ENCODE peak calls at places on chromosome 16, in eight cellular contexts. W is Right ventricle myocardium superior; P is SHP77; S is NCI-H1105 treated with DMSO at 0.1 percent for 48 hours; L is stimulated activated naive CD8-positive, alpha-beta T cell treated with anti-CD3 and anti-CD28 coated beads, Interleukin-15, amount 100 ng/mL, for 72 hours; K is breast epithelium; G is activated gamma-delta T cell treated with anti-CD3 and anti-CD28 coated beads, Interleukin-2, amount 50 U/mL, for 16 hours; Q is stimulated activated CD8-positive, alpha-beta memory T cell treated with anti-CD3 and anti-CD28 coated beads, Interleukin-15, amount 100 ng/mL, for 48 hours. X is an unnamed sample.

GRCh38 chr16:31083981-31084380 is 4.8 kb downstream of the PRSS53 start:
- DNase-seq in S (no peak), L (no peak), P (no peak), K (no peak), W (no peak), G (no peak), Q (no peak), X (no peak)

GRCh38 chr16:3573146-3573815 is 3.9 kb downstream of the NLRC3 start:
- DNase-seq in K (no peak), S (no peak), Q (no peak), L (no peak), G (no peak), P (no peak), W (no peak), X (no peak)

GRCh38 chr16:75029854-75030253 is 31.0 kb downstream of the ZNRF1 start:
- DNase-seq in L (no peak), P (no peak), W (no peak), Q (no peak), G (no peak), S (no peak), K (no peak), X (no peak)

GRCh38 chr16:30985401-30986128 is 558 bp downstream of the HSD3B7 start:
- DNase-seq in G (no peak), K (peak), S (peak), W (no peak), L (no peak), Q (no peak), P (peak), X (no peak)

GRCh38 chr16:4509420-4509819 is 29.2 kb downstream of the CDIP1 start:
- DNase-seq in K (no peak), Q (no peak), W (no peak), L (no peak), S (no peak), G (no peak), P (no peak), X (no peak)

GRCh38 chr16:56909484-56910113 is 22.3 kb upstream of the HERPUD1 start:
- DNase-seq in W (no peak), G (no peak), Q (no peak), L (no peak), S (no peak), K (no peak), P (no peak), X (no peak)

GRCh38 chr16:81608515-81609209 is 164.1 kb downstream of the CMIP start:
- DNase-seq in P (no peak), K (no peak), G (no peak), S (no peak), W (no peak), L (no peak), Q (no peak), X (no peak)

GRCh38 chr16:56195151-56195550 is 3.9 kb downstream of the GNAO1 start:
- DNase-seq in Q (no peak), L (no peak), W (no peak), S (peak), K (peak), P (no peak), G (no peak), X (no peak)

GRCh38 chr16:71929048-71929447 is 33.7 kb downstream of the IST1 start:
- DNase-seq in Q (no peak), L (no peak), W (no peak), S (no peak), K (no peak), P (no peak), G (no peak), X (no peak)

GRCh38 chr16:79381552-79382042 is 218.9 kb downstream of the MAF start:
- DNase-seq in S (no peak), L (no peak), K (no peak), P (no peak), Q (no peak), W (no peak), G (no peak), X (no peak)

GRCh38 chr16:21599994-21600773 is 807 bp downstream of the METTL9 start:
- DNase-seq in K (no peak), L (peak), S (peak), G (no peak), W (no peak), P (no peak), Q (peak), X (no peak)

GRCh38 chr16:55443855-55444254 is 35.1 kb upstream of the MMP2 start:
- DNase-seq in G (no peak), S (no peak), K (no peak), L (no peak), P (no peak), W (no peak), Q (no peak), X (no peak)

GRCh38 chr16:57775661-57776469 is 26.4 kb downstream of the KIFC3 start:
- DNase-seq in S (no peak), Q (no peak), W (no peak), L (no peak), K (no peak), P (peak), G (no peak), X (no peak)

GRCh38 chr16:78993342-78993741 is 607.2 kb downstream of the MAF start:
- DNase-seq in S (peak), K (no peak), L (no peak), G (no peak), Q (no peak), P (peak), W (peak), X (no peak)

GRCh38 chr16:8850279-8850885 is 18.4 kb downstream of the CARHSP1 start:
- DNase-seq in G (no peak), P (no peak), W (peak), S (no peak), L (no peak), Q (no peak), K (no peak), X (peak)

GRCh38 chr16:70433456-70434103 is 5.3 kb downstream of the ST3GAL2 start:
- DNase-seq in G (no peak), W (peak), Q (no peak), K (no peak), S (no peak), L (no peak), P (no peak), X (peak)

GRCh38 chr16:23359092-23359760 is 57.1 kb downstream of the SCNN1B start:
- DNase-seq in K (no peak), L (no peak), W (no peak), G (no peak), Q (no peak), P (no peak), S (no peak), X (no peak)

GRCh38 chr16:77133706-77134105 is 57.3 kb upstream of the MON1B start:
- DNase-seq in P (no peak), W (no peak), S (no peak), K (no peak), G (no peak), L (no peak), Q (no peak), X (no peak)

GRCh38 chr16:17396762-17397498 is 73.8 kb downstream of the XYLT1 start:
- DNase-seq in L (no peak), S (peak), K (no peak), G (no peak), Q (no peak), P (peak), W (no peak), X (no peak)

GRCh38 chr16:89269805-89270665 is 52.5 kb downstream of the ZNF778 start:
- DNase-seq in Q (no peak), L (no peak), K (no peak), P (no peak), G (no peak), W (peak), S (no peak), X (no peak)

GRCh38 chr16:46976550-46976949 is 3.1 kb upstream of the DNAJA2 start:
- DNase-seq in K (no peak), G (no peak), W (no peak), P (no peak), L (no peak), S (no peak), Q (no peak), X (no peak)

GRCh38 chr16:21300309-21301167 is 22.4 kb upstream of the CRYM start:
- DNase-seq in Q (peak), K (peak), G (no peak), W (peak), L (peak), S (peak), P (peak), X (peak)

GRCh38 chr16:78324649-78325274 is 225.3 kb downstream of the WWOX start:
- DNase-seq in S (no peak), K (no peak), W (no peak), L (no peak), P (no peak), G (no peak), Q (no peak), X (no peak)

GRCh38 chr16:19242987-19243386 is 42.5 kb upstream of the CLEC19A start:
- DNase-seq in S (no peak), W (no peak), G (no peak), K (no peak), P (no peak), Q (no peak), L (no peak), X (no peak)

GRCh38 chr16:48153689-48154265 is 2.0 kb downstream of the ABCC12 start:
- DNase-seq in L (no peak), W (no peak), Q (no peak), G (no peak), K (no peak), P (no peak), S (no peak), X (no peak)

GRCh38 chr16:49930841-49931240 is 74.9 kb upstream of the ZNF423 start:
- DNase-seq in G (no peak), K (no peak), S (no peak), Q (no peak), P (no peak), W (no peak), L (no peak), X (no peak)

GRCh38 chr16:12356622-12357365 is 380.3 kb downstream of the SNX29 start:
- DNase-seq in L (no peak), S (no peak), Q (no peak), G (no peak), P (no peak), K (no peak), W (no peak), X (no peak)

GRCh38 chr16:67542464-67542863 is 13.8 kb downstream of the RIPOR1 start:
- DNase-seq in S (no peak), K (no peak), P (no peak), W (no peak), G (peak), Q (peak), L (peak), X (no peak)

GRCh38 chr16:86200722-86201121 is 301.8 kb downstream of the IRF8 start:
- DNase-seq in P (no peak), G (no peak), S (no peak), L (no peak), Q (no peak), K (no peak), W (no peak), X (no peak)

GRCh38 chr16:61900482-61900881 is 135.8 kb downstream of the CDH8 start:
- DNase-seq in W (no peak), K (no peak), G (no peak), Q (no peak), L (no peak), S (no peak), P (no peak), X (no peak)

GRCh38 chr16:87854907-87855683 is 14.2 kb downstream of the SLC7A5 start:
- DNase-seq in S (no peak), W (no peak), Q (no peak), L (no peak), K (no peak), G (no peak), P (no peak), X (no peak)

GRCh38 chr16:4375717-4376116 is 4.1 kb downstream of the VASN start:
- DNase-seq in Q (no peak), P (no peak), G (no peak), W (no peak), L (no peak), K (no peak), S (no peak), X (no peak)

GRCh38 chr16:5575846-5576245 is 478.3 kb upstream of the EEF2KMT start:
- DNase-seq in K (no peak), L (no peak), G (no peak), P (no peak), W (no peak), Q (no peak), S (no peak), X (no peak)

GRCh38 chr16:85114909-85115567 is 2.8 kb upstream of the CIBAR2 start:
- DNase-seq in W (peak), K (peak), Q (peak), S (peak), G (peak), P (peak), L (peak), X (peak)

GRCh38 chr16:11805556-11805955 is 8.5 kb upstream of the ZC3H7A start:
- DNase-seq in S (no peak), W (no peak), G (no peak), K (peak), P (no peak), L (no peak), Q (no peak), X (no peak)

X was measured in heart left ventricle.